ENCODE peak calls at places on chromosomes 3 and 15, in ten cellular contexts. V, S, Q, L, G, W, D, K, E and F are unnamed samples.

GRCh38 chr15:73388256-73388781 is 19.6 kb upstream of the HCN4 start:
- DNase-seq in K (peak; percentile 30), V (no peak), L (no peak), E (no peak), W (no peak), G (peak; percentile 75), S (peak; percentile 79), D (peak; percentile 77), Q (peak; percentile 71), F (peak; percentile 45)

GRCh38 chr3:57053122-57053521 is 7.3 kb upstream of the SPATA12 start:
- DNase-seq in L (no peak), S (no peak), Q (no peak), D (no peak), K (no peak), V (no peak), E (no peak), W (no peak), G (no peak), F (no peak)

GRCh38 chr3:170128259-170128976 is 53.1 kb downstream of the PHC3 start:
- DNase-seq in D (no peak), W (no peak), E (no peak), S (no peak), Q (no peak), G (no peak), L (no peak), V (no peak), K (no peak), F (peak; percentile 31)

GRCh38 chr3:188294113-188294512 is 140.2 kb downstream of the LPP start:
- DNase-seq in E (no peak), W (no peak), D (no peak), G (no peak), L (no peak), Q (peak; percentile 42), V (no peak), K (no peak), S (no peak), F (no peak)

GRCh38 chr15:92714457-92715401 is 59.2 kb upstream of the FAM174B start:
- DNase-seq in S (peak; percentile 37), V (peak; percentile 59), L (peak; percentile 89), W (peak; percentile 54), K (peak; percentile 91), D (peak; percentile 81), Q (peak; percentile 77), G (peak; percentile 83), E (peak; percentile 87), F (peak; percentile 87)

GRCh38 chr3:67593761-67594234 is 60.6 kb downstream of the SUCLG2 start:
- DNase-seq in E (no peak), W (no peak), Q (peak; percentile 52), S (peak; percentile 33), K (peak; percentile 43), V (no peak), L (no peak), G (peak; percentile 75), D (peak; percentile 57), F (no peak)

GRCh38 chr3:180749796-180750195 is 70.5 kb upstream of the CCDC39 start:
- DNase-seq in D (no peak), K (no peak), W (no peak), S (no peak), E (no peak), V (no peak), G (no peak), L (no peak), Q (peak; percentile 4), F (no peak)

GRCh38 chr3:33278106-33278672 is 947 bp downstream of the FBXL2 start:
- DNase-seq in W (no peak), V (no peak), Q (peak; percentile 16), L (no peak), G (peak; percentile 19), S (no peak), E (peak; percentile 32), K (peak; percentile 21), D (peak; percentile 10), F (peak; percentile 17)

GRCh38 chr3:156432563-156432962 is 122.4 kb downstream of the SSR3 start:
- DNase-seq in V (no peak), D (peak; percentile 7), S (no peak), E (peak; percentile 76), G (no peak), Q (peak; percentile 45), L (no peak), K (no peak), W (no peak), F (no peak)

GRCh38 chr3:29693863-29694262 is 413.0 kb downstream of the RBMS3 start:
- DNase-seq in W (no peak), L (peak; percentile 73), S (peak; percentile 92), E (peak; percentile 78), K (peak; percentile 81), V (no peak), D (peak; percentile 97), Q (peak; percentile 97), G (peak; percentile 85), F (peak; percentile 82)

GRCh38 chr3:9826815-9827574 is 16.8 kb downstream of the RPUSD3 start:
- DNase-seq in E (no peak), G (peak; percentile 69), S (no peak), V (no peak), L (peak; percentile 54), Q (no peak), D (peak; percentile 35), W (no peak), K (peak; percentile 84), F (peak; percentile 65)

GRCh38 chr3:124281453-124282316 is 289.8 kb upstream of the ROPN1 start:
- DNase-seq in S (no peak), D (peak; percentile 65), K (peak; percentile 69), E (peak; percentile 54), V (no peak), Q (peak; percentile 64), L (peak; percentile 57), G (peak; percentile 41), W (no peak), F (peak; percentile 24)